ENCODE peak calls at places on chromosomes 12 and 14, in four cellular contexts. J, M, R and W are unnamed samples.

GRCh38 chr12:67220065-67220464 is 49.1 kb upstream of the CAND1 start:
- DNase-seq in R (no peak), M (peak), J (no peak), W (no peak)

GRCh38 chr14:81766597-81766996 is 232.9 kb upstream of the SEL1L start:
- DNase-seq in M (no peak), J (no peak), R (no peak), W (no peak)

GRCh38 chr12:82124711-82125110 is 233.5 kb downstream of the CCDC59 start:
- DNase-seq in M (peak), R (peak), J (no peak), W (peak)

GRCh38 chr14:106843951-106844483 is 1317.6 kb downstream of the TMEM121 start:
- DNase-seq in M (peak), J (no peak), R (no peak), W (no peak)

GRCh38 chr12:25962932-25963525 is 4.5 kb downstream of the RASSF8 start:
- DNase-seq in M (peak), J (no peak), R (no peak), W (peak)

GRCh38 chr12:9346866-9347327 is 138.7 kb upstream of the PZP start:
- DNase-seq in M (no peak), J (no peak), R (no peak), W (no peak)

GRCh38 chr14:32560213-32560857 is 231.2 kb downstream of the AKAP6 start:
- DNase-seq in J (peak), M (peak), R (peak), W (peak)

GRCh38 chr12:119988440-119988787 is 622 bp upstream of the BICDL1 start:
- DNase-seq in J (peak), M (peak), R (no peak), W (peak)

GRCh38 chr12:50620050-50620974 is 115.5 kb downstream of the DIP2B start:
- DNase-seq in J (peak), M (peak), R (peak), W (peak)

GRCh38 chr12:15726029-15726756 is 63.0 kb downstream of the EPS8 start:
- DNase-seq in R (no peak), J (no peak), M (no peak), W (peak)

GRCh38 chr14:23641180-23641914 is 5.2 kb downstream of the DHRS2 start:
- DNase-seq in R (no peak), M (no peak), J (no peak), W (no peak)

GRCh38 chr12:47270782-47271664 is 191.3 kb upstream of the AMIGO2 start:
- DNase-seq in R (peak), M (peak), J (peak), W (peak)

GRCh38 chr12:131736807-131737484 is 26.1 kb downstream of the SFSWAP start:
- DNase-seq in J (peak), R (peak), M (peak), W (peak)

GRCh38 chr14:103740991-103741689 is 25.5 kb downstream of the ZFYVE21 start:
- DNase-seq in R (no peak), M (peak), J (peak), W (peak)

GRCh38 chr12:25769076-25769945 is 189.2 kb upstream of the RASSF8 start:
- DNase-seq in R (peak), M (peak), J (peak), W (peak)

GRCh38 chr14:36773136-36773540 is 111.5 kb downstream of the PAX9 start:
- DNase-seq in R (no peak), M (peak), J (peak), W (peak)

GRCh38 chr12:1607940-1608782 is 13.8 kb upstream of the FBXL14 start:
- DNase-seq in M (peak), R (no peak), J (peak), W (peak)

GRCh38 chr12:1373887-1374286 is 220.5 kb downstream of the FBXL14 start:
- DNase-seq in M (peak), R (peak), J (peak), W (peak)

GRCh38 chr12:50296554-50296953 is 13.2 kb upstream of the LIMA1 start:
- DNase-seq in M (no peak), J (no peak), R (no peak), W (no peak)

GRCh38 chr12:53258541-53259539 is 9.3 kb upstream of the ESPL1 start:
- DNase-seq in R (no peak), J (no peak), M (no peak), W (no peak)

GRCh38 chr14:73259837-73260236 is 22.5 kb downstream of the PAPLN start:
- DNase-seq in M (no peak), R (no peak), J (no peak), W (no peak)

GRCh38 chr14:81269100-81269978 is 48.6 kb upstream of the GTF2A1 start:
- DNase-seq in J (peak), M (peak), R (peak), W (peak)

GRCh38 chr12:43711348-43711747 is 47.2 kb downstream of the PUS7L start:
- DNase-seq in J (peak), M (no peak), R (no peak), W (no peak)

GRCh38 chr12:57150400-57150799 is 3.0 kb upstream of the LRP1-AS start:
- DNase-seq in M (no peak), J (no peak), R (no peak), W (no peak)

GRCh38 chr12:88733003-88733402 is 152.7 kb upstream of the KITLG start:
- DNase-seq in R (no peak), M (no peak), J (no peak), W (no peak)

GRCh38 chr14:56147980-56148901 is 30.0 kb downstream of the PELI2 start:
- DNase-seq in J (no peak), M (no peak), R (no peak), W (no peak)

GRCh38 chr12:31589582-31589895 is 1.4 kb downstream of the DENND5B start:
- DNase-seq in R (no peak), M (no peak), J (no peak), W (no peak)

GRCh38 chr14:74546416-74546815 is 52.9 kb downstream of the ISCA2 start:
- DNase-seq in J (no peak), R (no peak), M (no peak), W (no peak)

GRCh38 chr12:5969156-5969973 is 24.3 kb upstream of the ANO2 start:
- DNase-seq in J (no peak), M (no peak), R (no peak), W (no peak)

GRCh38 chr12:19648173-19648572 is 208.9 kb downstream of the AEBP2 start:
- DNase-seq in M (peak), J (no peak), R (no peak), W (peak)

GRCh38 chr12:116672010-116672409 is 65.9 kb downstream of the SPRING1 start:
- DNase-seq in R (no peak), M (no peak), J (no peak), W (no peak)

GRCh38 chr12:69610729-69611128 is at the start of gene LRRC10:
- DNase-seq in R (no peak), J (no peak), M (no peak), W (no peak)

GRCh38 chr14:72574687-72575086 is 319.2 kb downstream of the DPF3 start:
- DNase-seq in R (no peak), J (no peak), M (no peak), W (no peak)

GRCh38 chr14:68927956-68928675 is 51.0 kb downstream of the ACTN1 start:
- DNase-seq in M (no peak), R (no peak), J (no peak), W (no peak)

GRCh38 chr12:81668475-81668874 is 90.7 kb downstream of the PPFIA2 start:
- DNase-seq in J (peak), M (peak), R (peak), W (peak)

GRCh38 chr14:102139248-102140026 is at the start of gene WDR20:
- DNase-seq in J (peak), R (peak), M (peak), W (peak)
- TF ChIP-seq CTCF in J (no peak), R (no peak), M (no peak), W (no peak)

DNA sequence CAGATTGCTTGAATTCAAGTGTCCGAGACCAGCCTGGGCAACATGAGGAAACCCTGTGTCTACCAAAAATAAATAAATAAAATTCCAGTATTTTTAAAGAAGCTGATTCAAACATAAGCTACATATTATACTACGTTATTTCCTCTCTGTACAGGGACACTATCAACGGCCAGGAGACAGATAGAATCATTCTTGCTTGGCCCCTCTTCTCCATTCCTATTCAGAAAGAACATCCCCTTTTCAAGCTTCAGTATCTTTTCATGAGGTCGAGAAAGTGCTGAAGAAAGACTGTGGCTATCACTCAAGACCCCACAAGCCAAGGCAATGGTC is 314 bp upstream of the DHRS7 start:
- DNase-seq in M (no peak), R (no peak), J (no peak), W (no peak)
- H3K4me3 ChIP-seq in M (peak), R (peak), J (peak), W (peak)

DNA sequence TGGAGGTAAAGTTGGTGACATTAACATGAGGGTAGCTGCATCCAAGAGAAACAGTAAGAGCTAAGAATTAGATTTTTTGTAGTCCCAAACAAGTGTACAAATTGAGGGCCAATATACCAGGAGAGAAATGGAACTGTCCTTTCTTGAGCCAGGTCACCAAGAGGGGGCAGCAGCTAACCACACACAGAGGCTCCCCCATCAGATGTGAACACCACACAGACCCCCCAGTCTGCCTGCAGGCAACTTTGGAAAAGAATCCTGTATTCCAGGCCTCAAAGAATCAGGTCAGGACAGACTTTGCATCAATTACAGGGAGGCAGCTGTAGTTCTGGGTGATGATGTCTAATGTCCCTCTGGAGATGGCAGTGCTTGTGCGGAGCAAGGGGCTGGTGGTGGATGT is 77.9 kb downstream of the SPTB start:
- DNase-seq in M (peak), R (no peak), J (peak), W (no peak)
- TF ChIP-seq CTCF in M (peak), R (peak), J (peak), W (peak)

GRCh38 chr14:100240725-100241032 is 1.7 kb downstream of the YY1 start:
- DNase-seq in M (no peak), J (no peak), R (no peak), W (no peak)

GRCh38 chr14:100238419-100239199 is at the start of gene YY1:
- DNase-seq in M (peak), J (peak), R (peak), W (peak)

GRCh38 chr14:100239200-100239839 is 376 bp downstream of the YY1 start:
- DNase-seq in R (no peak), J (no peak), M (no peak), W (no peak)

GRCh38 chr14:100239840-100240724 is 1.1 kb downstream of the YY1 start:
- DNase-seq in J (peak), M (peak), R (peak), W (peak)

DNA sequence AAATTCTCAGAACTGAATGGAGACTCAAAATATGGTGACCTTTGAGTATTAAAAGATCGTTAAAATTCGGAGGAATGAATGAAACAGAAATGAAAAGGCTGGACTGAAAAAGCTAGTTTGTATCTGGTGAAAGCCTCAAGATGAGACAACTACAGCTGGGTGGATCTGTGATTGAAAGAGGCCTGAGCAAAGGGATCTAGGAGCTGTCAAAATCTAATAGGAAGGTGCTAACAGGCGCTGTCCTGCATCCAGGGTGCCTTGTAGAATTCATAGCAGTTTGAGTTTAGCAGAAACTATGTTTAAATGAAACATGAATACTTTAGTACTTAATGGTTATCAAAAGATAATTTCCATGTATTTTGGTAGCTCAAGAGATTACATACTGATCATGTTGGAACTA is 2.3 kb downstream of the YY1 start:
- DNase-seq in M (no peak), J (no peak), R (no peak), W (no peak)
- H3K4me3 ChIP-seq in M (peak), J (peak), R (peak), W (peak)

GRCh38 chr14:35406090-35406489 is 1.5 kb upstream of the NFKBIA start:
- DNase-seq in J (no peak), R (no peak), M (no peak), W (no peak)

GRCh38 chr14:35404246-35404495 is 378 bp downstream of the NFKBIA start:
- DNase-seq in M (no peak), R (no peak), J (no peak), W (no peak)

GRCh38 chr14:35405304-35405996 is 901 bp upstream of the NFKBIA start:
- DNase-seq in R (no peak), M (no peak), J (no peak), W (no peak)

GRCh38 chr14:35403397-35404245 is 928 bp downstream of the NFKBIA start:
- DNase-seq in J (peak), R (peak), M (peak), W (peak)

GRCh38 chr14:35404496-35405303 is at the start of gene NFKBIA:
- DNase-seq in M (peak), R (no peak), J (peak), W (peak)
- TF ChIP-seq CTCF in M (no peak), R (peak), J (peak), W (peak)

GRCh38 chr12:122949405-122949804 is 16.9 kb downstream of the ABCB9 start:
- DNase-seq in R (no peak), J (no peak), M (no peak), W (no peak)
- H3K4me3 ChIP-seq in R (no peak), J (no peak), M (no peak), W (no peak)